ENCODE peak calls at places on chromosomes 7 and 10, in seven cellular contexts. C is astrocyte of the spinal cord; D is AG08395; L is NCI-H1048; X is activated CD4-positive, alpha-beta T cell treated with anti-CD3 and anti-CD28 coated beads, Interleukin-2, amount 10 ng/mL, durations not matched to agents 7 days and 5 days; K is iPS-NIHi11; G is cardiac muscle cell. W is an unnamed sample.

GRCh38 chr10:132366006-132366405 is 31.0 kb upstream of the PWWP2B start:
- DNase-seq in C (no peak), D (no peak), L (no peak), X (no peak), K (no peak), G (no peak), W (peak; percentile 3)

GRCh38 chr10:125624800-125625199 is 58.2 kb downstream of the TEX36 start:
- DNase-seq in C (no peak), D (no peak), L (no peak), X (no peak), K (no peak), G (no peak), W (no peak)

GRCh38 chr7:3301831-3302618 is 973 bp downstream of the SDK1 start:
- DNase-seq in C (peak; percentile 40), D (peak; percentile 10), L (no peak), X (no peak), K (peak; percentile 23), G (peak; percentile 28), W (peak; percentile 34)

GRCh38 chr7:150846291-150847115 is 5.8 kb upstream of the AOC1 start:
- DNase-seq in C (no peak), D (no peak), L (no peak), X (no peak), K (no peak), G (no peak), W (no peak)

GRCh38 chr7:91892099-91892788 is 11.7 kb upstream of the MTERF1 start:
- DNase-seq in C (no peak), D (no peak), L (no peak), X (no peak), K (no peak), G (no peak), W (no peak)

GRCh38 chr7:30163231-30163894 is 28.6 kb downstream of the MTURN start:
- DNase-seq in C (no peak), D (no peak), L (no peak), X (peak; percentile 27), K (no peak), G (no peak), W (no peak)

GRCh38 chr7:510782-511281 is 8.8 kb downstream of the PDGFA start:
- DNase-seq in C (no peak), D (no peak), L (no peak), X (no peak), K (no peak), G (no peak), W (peak; percentile 13)

GRCh38 chr10:96416643-96417042 is 57.8 kb upstream of the OPALIN start:
- DNase-seq in C (peak; percentile 58), D (peak; percentile 11), L (peak; percentile 29), X (no peak), K (no peak), G (peak; percentile 67), W (no peak)

GRCh38 chr7:158003441-158004122 is 584.0 kb downstream of the PTPRN2 start:
- DNase-seq in C (no peak), D (no peak), L (no peak), X (no peak), K (no peak), G (no peak), W (no peak)

GRCh38 chr10:75211007-75211735 is 575 bp downstream of the VDAC2 start:
- DNase-seq in C (peak; percentile 44), D (peak; percentile 54), L (no peak), X (peak; percentile 42), K (peak; percentile 44), G (peak; percentile 55), W (no peak)

GRCh38 chr10:133464582-133465031 is 10.9 kb downstream of the SCART1 start:
- DNase-seq in C (no peak), D (no peak), L (no peak), X (peak; percentile 1), K (no peak), G (no peak), W (no peak)

GRCh38 chr7:7664344-7664743 is 23.8 kb downstream of the UMAD1 start:
- DNase-seq in C (no peak), D (no peak), L (no peak), X (no peak), K (no peak), G (no peak), W (no peak)

GRCh38 chr7:14606101-14606500 is 296.4 kb downstream of the DGKB start:
- DNase-seq in C (peak; percentile 17), D (peak; percentile 11), L (no peak), X (no peak), K (no peak), G (peak; percentile 40), W (no peak)

GRCh38 chr10:130226012-130226411 is 89.8 kb downstream of the GLRX3 start:
- DNase-seq in C (no peak), D (no peak), L (no peak), X (no peak), K (no peak), G (no peak), W (no peak)

GRCh38 chr7:76397409-76398183 is 11.9 kb downstream of the SSC4D start:
- DNase-seq in C (peak; percentile 49), D (peak; percentile 83), L (no peak), X (peak; percentile 79), K (peak; percentile 88), G (peak; percentile 78), W (peak; percentile 69)

GRCh38 chr7:151860771-151861170 is 16.1 kb downstream of the PRKAG2 start:
- DNase-seq in C (no peak), D (no peak), L (no peak), X (no peak), K (no peak), G (no peak), W (no peak)